ENCODE peak calls at places on chromosomes 1 and 21, in seven cellular contexts. I is effector CD4-positive, alpha-beta T cell; Y is BJ; O is fibroblast of mammary gland; N is HAP-1; S is A172; V is small intestine. D is an unnamed sample.

GRCh38 chr1:96370752-96371151 is 350.8 kb upstream of the PTBP2 start:
- DNase-seq in S (peak), N (no peak), I (no peak), V (no peak), Y (peak), O (peak), D (peak)

GRCh38 chr1:190436615-190437014 is 41.0 kb downstream of the BRINP3 start:
- DNase-seq in V (peak), N (peak), O (peak), Y (no peak), S (peak), I (no peak), D (no peak)

GRCh38 chr21:29154270-29154669 is 23.8 kb downstream of the MAP3K7CL start:
- DNase-seq in N (no peak), Y (no peak), I (no peak), S (no peak), O (no peak), V (no peak), D (no peak)

GRCh38 chr1:147630447-147630846 is 39.9 kb downstream of the ACP6 start:
- DNase-seq in Y (no peak), S (no peak), V (no peak), N (no peak), I (no peak), O (peak), D (no peak)

GRCh38 chr1:175067707-175068106 is at the start of gene TNN:
- DNase-seq in Y (no peak), I (no peak), N (no peak), V (no peak), O (no peak), S (no peak), D (no peak)

GRCh38 chr1:225768662-225769426 is 8.8 kb upstream of the SRP9 start:
- DNase-seq in V (no peak), Y (no peak), I (no peak), N (no peak), S (no peak), O (no peak), D (no peak)

GRCh38 chr1:44405804-44406743 is 1.0 kb downstream of the RNF220 start:
- DNase-seq in V (no peak), S (no peak), O (no peak), N (peak), I (no peak), Y (no peak), D (no peak)

GRCh38 chr1:35269190-35269988 is 880 bp downstream of the ZMYM4 start:
- DNase-seq in V (peak), S (no peak), I (no peak), Y (no peak), N (peak), O (peak), D (no peak)

GRCh38 chr1:244010191-244010590 is 40.9 kb upstream of the ZBTB18 start:
- DNase-seq in V (no peak), S (no peak), Y (no peak), I (no peak), O (peak), N (no peak), D (no peak)

GRCh38 chr1:210598135-210598652 is 269.5 kb downstream of the HHAT start:
- DNase-seq in N (no peak), Y (peak), S (peak), O (peak), I (no peak), V (peak), D (peak)

GRCh38 chr1:47906009-47906432 is 91.2 kb downstream of the TRABD2B start:
- DNase-seq in V (peak), O (peak), N (no peak), I (no peak), S (peak), Y (no peak), D (no peak)